ENCODE peak calls at places on chromosomes 6 and 20, in eight cellular contexts. Q is spleen, D is ovary, N is pancreas, S is left ventricle myocardium inferior, Z is DND-41, V is astrocyte of the cerebellum, G is fibroblast of pulmonary artery. P is an unnamed sample.

GRCh38 chr20:37270586-37271420 is 9.2 kb upstream of the GHRH start:
- DNase-seq in Q (no peak), D (no peak), N (no peak), S (no peak), Z (no peak), V (no peak), G (no peak), P (no peak)

GRCh38 chr20:44010162-44010704 is 95.6 kb downstream of the TOX2 start:
- DNase-seq in Q (no peak), D (no peak), N (no peak), S (no peak), Z (no peak), V (no peak), G (no peak), P (no peak)

GRCh38 chr6:40997256-40997957 is 41.6 kb downstream of the UNC5CL start:
- DNase-seq in Q (no peak), D (peak), N (no peak), S (no peak), Z (no peak), V (peak), G (peak), P (no peak)

GRCh38 chr20:48791014-48791413 is 36.8 kb downstream of the PREX1 start:
- DNase-seq in Q (peak), D (no peak), N (no peak), S (no peak), Z (no peak), V (no peak), G (no peak), P (no peak)

GRCh38 chr6:44116643-44117382 is 10.4 kb downstream of the MRPL14 start:
- DNase-seq in Q (no peak), D (no peak), N (no peak), S (no peak), Z (no peak), V (peak), G (peak), P (no peak)

GRCh38 chr20:37564388-37565133 is 36.9 kb upstream of the BLCAP start:
- DNase-seq in Q (peak), D (no peak), N (peak), S (peak), Z (peak), V (no peak), G (peak), P (peak)

GRCh38 chr20:53943522-53944291 is 126.7 kb downstream of the BCAS1 start:
- DNase-seq in Q (no peak), D (peak), N (no peak), S (no peak), Z (peak), V (no peak), G (peak), P (no peak)

GRCh38 chr20:4160761-4161305 is 145.5 kb upstream of the RNF24 start:
- DNase-seq in Q (peak), D (peak), N (no peak), S (no peak), Z (no peak), V (peak), G (no peak), P (peak)

GRCh38 chr20:20386192-20386591 is 18.3 kb downstream of the INSM1 start:
- DNase-seq in Q (no peak), D (no peak), N (no peak), S (no peak), Z (no peak), V (no peak), G (no peak), P (no peak)

GRCh38 chr6:112296122-112296521 is 41.8 kb upstream of the LAMA4 start:
- DNase-seq in Q (no peak), D (no peak), N (no peak), S (no peak), Z (no peak), V (no peak), G (peak), P (no peak)

GRCh38 chr20:48603819-48604405 is 223.9 kb downstream of the PREX1 start:
- DNase-seq in Q (peak), D (no peak), N (peak), S (no peak), Z (no peak), V (no peak), G (no peak), P (no peak)

GRCh38 chr6:110688661-110689268 is 126.5 kb downstream of the CDK19 start:
- DNase-seq in Q (no peak), D (no peak), N (no peak), S (no peak), Z (no peak), V (no peak), G (no peak), P (no peak)
- TF ChIP-seq CTCF in Q (no peak), D (no peak), N (no peak), S (no peak), Z (no peak), V (no peak), G (no peak), P (no peak)

GRCh38 chr6:104281370-104281769 is 578.3 kb downstream of the HACE1 start:
- DNase-seq in Q (no peak), D (no peak), N (no peak), S (no peak), Z (no peak), V (no peak), G (no peak), P (no peak)
- TF ChIP-seq CTCF in Q (no peak), D (no peak), N (no peak), S (no peak), Z (no peak), V (no peak), G (no peak), P (no peak)

GRCh38 chr6:151052021-151052646 is 186.6 kb downstream of the MTHFD1L start:
- DNase-seq in Q (no peak), D (no peak), N (no peak), S (no peak), Z (no peak), V (no peak), G (no peak), P (no peak)
- TF ChIP-seq CTCF in Q (no peak), D (no peak), N (no peak), S (no peak), Z (no peak), V (no peak), G (no peak), P (no peak)

GRCh38 chr6:127266178-127266891 is at the start of gene RNF146:
- DNase-seq in Q (no peak), D (peak), N (peak), S (peak), Z (peak), V (peak), G (peak), P (no peak)
- TF ChIP-seq CTCF in Q (peak), D (peak), N (peak), S (peak), Z (peak), V (peak), G (peak), P (peak)

GRCh38 chr20:52754366-52754765 is 217.8 kb upstream of the TSHZ2 start:
- DNase-seq in Q (no peak), D (no peak), N (no peak), S (no peak), Z (no peak), V (no peak), G (no peak), P (no peak)
- TF ChIP-seq CTCF in Q (no peak), D (no peak), N (no peak), S (no peak), Z (no peak), V (no peak), G (no peak), P (no peak)

DNA sequence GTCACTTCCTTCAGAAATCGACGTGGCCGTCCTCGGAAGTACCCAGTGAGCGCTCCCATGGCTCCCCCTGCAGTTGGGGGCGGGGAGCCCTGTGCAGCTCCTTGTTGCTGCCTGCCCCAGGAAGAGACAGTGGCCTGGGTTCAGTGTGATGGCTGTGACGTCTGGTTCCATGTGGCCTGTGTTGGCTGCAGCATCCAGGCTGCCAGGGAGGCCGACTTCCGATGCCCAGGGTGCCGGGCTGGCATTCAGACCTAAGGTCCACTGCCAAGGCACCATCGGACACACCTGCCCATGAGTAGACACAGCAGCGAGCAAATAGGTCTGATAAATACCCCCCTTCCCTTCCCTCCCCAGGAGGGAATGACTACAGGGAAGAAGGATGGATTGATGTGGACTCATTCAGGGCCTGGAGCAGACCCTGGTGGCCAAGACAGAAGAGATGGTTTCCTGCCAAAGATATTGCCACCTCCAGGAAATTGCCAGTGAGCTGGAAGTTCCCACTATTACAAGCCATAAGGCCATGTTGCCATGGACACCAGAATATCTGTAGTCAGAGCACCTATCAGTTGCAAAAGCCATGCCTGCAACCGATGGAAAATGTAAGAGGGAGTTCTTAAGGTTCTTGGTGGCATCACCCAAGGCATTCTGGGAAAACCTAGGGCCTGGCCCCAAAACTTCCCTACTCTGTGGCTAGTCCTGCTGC is 4.2 kb downstream of the TCF19 start:
- DNase-seq in Q (peak), D (no peak), N (peak), S (no peak), Z (no peak), V (no peak), G (no peak), P (no peak)
- TF ChIP-seq CTCF in Q (no peak), D (no peak), N (no peak), S (no peak), Z (no peak), V (no peak), G (no peak), P (no peak)

DNA sequence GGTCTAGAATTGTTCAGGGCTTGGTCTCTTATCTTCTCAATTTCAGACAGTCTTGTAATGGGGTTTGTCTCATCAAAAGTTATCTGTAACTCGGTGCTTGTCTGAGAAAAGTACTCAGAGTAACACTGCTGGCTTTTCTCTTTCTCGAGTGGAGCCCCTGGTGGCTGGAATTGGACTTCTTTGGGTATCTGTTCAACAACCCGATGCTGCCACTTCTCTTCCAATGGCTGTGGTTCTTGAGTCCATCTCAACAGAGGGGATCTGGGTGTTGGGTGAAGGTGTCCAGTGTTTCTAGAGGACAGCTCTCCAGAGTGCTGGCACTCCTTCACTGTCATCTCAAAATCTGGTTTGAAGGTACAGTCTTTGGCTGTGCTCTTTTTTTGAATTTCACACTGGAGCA is 24.6 kb downstream of the DST start:
- DNase-seq in Q (no peak), D (no peak), N (no peak), S (no peak), Z (no peak), V (no peak), G (no peak), P (no peak)
- TF ChIP-seq CTCF in Q (no peak), D (no peak), N (no peak), S (no peak), Z (no peak), V (peak), G (peak), P (no peak)